ENCODE peak calls at places on chromosomes 12 and 14, in six cellular contexts. One of them, this sample, is unnamed. For H3K4me1, the result is how much of the 10 kb centered on the place peaks cover.

GRCh38 chr12:15856097-15856982 is 25.8 kb upstream of the STRAP start:
- DNase-seq in A549: peak
- DNase-seq in GM23338: peak
- DNase-seq in HepG2: peak
- DNase-seq in endothelial cell of umbilical vein: peak
- DNase-seq in tibial artery: peak
- DNase-seq in this sample: no peak

GRCh38 chr12:111448831-111449790 is 43.4 kb downstream of the SH2B3 start:
- DNase-seq in A549: no peak
- DNase-seq in GM23338: no peak
- DNase-seq in HepG2: no peak
- DNase-seq in endothelial cell of umbilical vein: peak
- DNase-seq in tibial artery: no peak
- DNase-seq in this sample: no peak

GRCh38 chr12:14373202-14373601 is 7.7 kb downstream of the ATF7IP start:
- DNase-seq in A549: no peak
- DNase-seq in GM23338: no peak
- DNase-seq in HepG2: no peak
- DNase-seq in endothelial cell of umbilical vein: peak
- DNase-seq in tibial artery: no peak
- DNase-seq in this sample: no peak

GRCh38 chr12:54232790-54233189 is 44.0 kb upstream of the SMUG1 start:
- DNase-seq in A549: no peak
- DNase-seq in GM23338: peak
- DNase-seq in HepG2: no peak
- DNase-seq in endothelial cell of umbilical vein: no peak
- DNase-seq in tibial artery: no peak
- DNase-seq in this sample: no peak

GRCh38 chr12:80756875-80757274 is 40.2 kb downstream of the MYF5 start:
- DNase-seq in A549: no peak
- DNase-seq in GM23338: no peak
- DNase-seq in HepG2: no peak
- DNase-seq in endothelial cell of umbilical vein: no peak
- DNase-seq in tibial artery: no peak
- DNase-seq in this sample: no peak

GRCh38 chr12:89236237-89236636 is 116.1 kb downstream of the DUSP6 start:
- DNase-seq in A549: no peak
- DNase-seq in GM23338: no peak
- DNase-seq in HepG2: no peak
- DNase-seq in endothelial cell of umbilical vein: peak
- DNase-seq in tibial artery: no peak
- DNase-seq in this sample: no peak

GRCh38 chr14:27077181-27077738 is 479.4 kb upstream of the NOVA1 start:
- DNase-seq in A549: no peak
- DNase-seq in GM23338: no peak
- DNase-seq in HepG2: no peak
- DNase-seq in endothelial cell of umbilical vein: no peak
- DNase-seq in tibial artery: no peak
- DNase-seq in this sample: no peak

GRCh38 chr12:98256830-98257229 is 258.6 kb upstream of the TMPO start:
- DNase-seq in A549: no peak
- DNase-seq in GM23338: peak
- DNase-seq in HepG2: no peak
- DNase-seq in endothelial cell of umbilical vein: no peak
- DNase-seq in tibial artery: no peak
- DNase-seq in this sample: no peak

GRCh38 chr12:57545809-57546437 is 1.1 kb downstream of the DCTN2 start:
- DNase-seq in A549: no peak
- DNase-seq in GM23338: peak
- DNase-seq in HepG2: peak
- DNase-seq in endothelial cell of umbilical vein: no peak
- DNase-seq in tibial artery: no peak
- DNase-seq in this sample: no peak

GRCh38 chr12:85358715-85359114 is 78.7 kb downstream of the ALX1 start:
- DNase-seq in A549: no peak
- DNase-seq in GM23338: no peak
- DNase-seq in HepG2: no peak
- DNase-seq in endothelial cell of umbilical vein: no peak
- DNase-seq in tibial artery: no peak
- DNase-seq in this sample: no peak
- H3K4me1 ChIP-seq in A549: under half
- H3K4me1 ChIP-seq in GM23338: under half
- H3K4me1 ChIP-seq in HepG2: under half
- H3K4me1 ChIP-seq in endothelial cell of umbilical vein: under half
- H3K4me1 ChIP-seq in tibial artery: under half
- H3K4me1 ChIP-seq in this sample: under half

DNA sequence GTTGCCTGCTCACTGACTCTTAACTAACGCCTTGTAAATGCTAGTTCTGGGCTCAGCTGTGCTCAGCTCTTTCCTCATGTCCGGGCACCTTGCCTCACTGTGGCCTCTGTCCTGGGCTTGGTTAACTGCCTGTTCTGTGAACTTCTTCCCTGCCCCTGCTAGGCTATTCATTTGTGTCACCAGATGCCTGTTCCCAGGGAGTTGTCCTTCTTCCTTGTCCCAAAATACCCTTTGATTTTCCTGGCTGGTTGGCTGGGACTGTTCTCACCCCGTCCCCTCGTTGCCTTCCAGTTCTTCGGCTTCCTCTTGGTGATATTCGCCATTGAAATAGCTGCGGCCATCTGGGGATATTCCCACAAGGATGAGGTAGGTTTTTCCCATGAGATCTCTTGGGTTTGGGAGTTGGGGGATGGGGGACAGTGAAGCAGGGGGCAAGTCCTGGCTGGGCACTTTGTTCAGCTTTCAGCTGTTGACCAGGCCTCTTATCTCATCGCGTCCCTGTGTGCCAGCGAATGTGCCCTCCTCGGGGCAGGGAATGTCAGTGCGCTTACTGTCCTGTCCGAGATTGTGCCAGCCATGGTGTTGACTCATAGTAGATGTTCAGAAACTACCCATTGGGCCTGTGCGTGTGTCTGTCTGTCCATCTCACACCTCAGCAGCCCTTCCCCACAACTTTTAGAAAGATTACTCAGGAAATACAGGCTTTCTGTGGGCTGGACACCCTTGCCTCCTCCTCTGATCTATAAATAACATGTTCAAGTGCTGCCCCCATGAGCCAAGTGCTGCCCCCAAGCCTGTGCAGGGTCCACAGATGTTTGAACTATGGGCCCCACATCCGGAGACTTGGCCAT is 33.1 kb downstream of the CD9 start:
- DNase-seq in A549: no peak
- DNase-seq in GM23338: no peak
- DNase-seq in HepG2: no peak
- DNase-seq in endothelial cell of umbilical vein: peak
- DNase-seq in tibial artery: no peak
- DNase-seq in this sample: peak
- H3K27ac ChIP-seq in A549: no peak
- H3K27ac ChIP-seq in GM23338: no peak
- H3K27ac ChIP-seq in HepG2: no peak
- H3K27ac ChIP-seq in endothelial cell of umbilical vein: peak
- H3K27ac ChIP-seq in tibial artery: peak
- H3K27ac ChIP-seq in this sample: peak

DNA sequence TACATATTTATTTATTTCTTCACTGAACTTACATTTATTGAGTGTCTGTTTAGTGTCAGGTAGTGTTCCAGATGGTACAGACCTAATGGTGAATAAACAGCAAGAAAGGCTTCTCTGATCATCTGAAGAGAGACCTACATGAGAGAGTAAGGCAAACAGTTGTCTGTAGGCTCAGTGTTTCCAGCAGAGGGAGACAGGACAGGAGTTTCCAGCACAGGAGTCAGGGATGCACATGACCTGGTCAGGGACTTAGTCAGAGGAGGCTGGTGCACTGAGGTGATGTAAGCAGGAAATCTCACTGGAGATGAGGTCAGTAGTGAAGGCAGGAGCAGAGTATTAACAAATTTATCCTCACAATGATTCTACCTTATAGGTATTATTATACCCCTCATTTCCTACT is 233.2 kb downstream of the MDGA2 start:
- DNase-seq in A549: peak
- DNase-seq in GM23338: peak
- DNase-seq in HepG2: peak
- DNase-seq in endothelial cell of umbilical vein: peak
- DNase-seq in tibial artery: no peak
- DNase-seq in this sample: no peak
- TF ChIP-seq CTCF in A549: no peak
- TF ChIP-seq CTCF in GM23338: peak
- TF ChIP-seq CTCF in HepG2: peak
- TF ChIP-seq CTCF in endothelial cell of umbilical vein: no peak
- TF ChIP-seq CTCF in tibial artery: no peak
- TF ChIP-seq CTCF in this sample: no peak

DNA sequence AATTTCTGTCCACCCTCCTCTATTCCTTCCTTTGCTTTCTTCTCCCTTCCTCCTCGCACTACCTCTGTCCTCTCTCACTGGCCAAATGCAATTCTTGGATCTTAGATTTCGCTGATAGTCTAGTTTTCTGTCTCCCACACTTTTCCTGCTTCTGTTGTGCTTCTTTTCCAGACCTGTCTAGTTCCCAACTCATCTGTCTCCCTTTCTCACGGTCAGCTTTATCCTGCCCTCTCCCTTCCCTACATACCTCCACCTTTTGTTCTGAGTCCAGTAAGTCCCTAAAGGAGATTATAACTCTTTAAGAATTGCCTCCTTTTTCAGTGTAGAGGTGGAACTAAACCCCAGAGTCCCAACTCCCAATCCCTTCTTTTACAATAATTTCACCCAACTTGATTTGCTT is 880 bp upstream of the MMP14 start:
- DNase-seq in A549: no peak
- DNase-seq in GM23338: no peak
- DNase-seq in HepG2: no peak
- DNase-seq in endothelial cell of umbilical vein: no peak
- DNase-seq in tibial artery: no peak
- DNase-seq in this sample: no peak
- H3K4me1 ChIP-seq in A549: under half
- H3K4me1 ChIP-seq in GM23338: under half
- H3K4me1 ChIP-seq in HepG2: half or more
- H3K4me1 ChIP-seq in endothelial cell of umbilical vein: under half
- H3K4me1 ChIP-seq in tibial artery: under half
- H3K4me1 ChIP-seq in this sample: under half

DNA sequence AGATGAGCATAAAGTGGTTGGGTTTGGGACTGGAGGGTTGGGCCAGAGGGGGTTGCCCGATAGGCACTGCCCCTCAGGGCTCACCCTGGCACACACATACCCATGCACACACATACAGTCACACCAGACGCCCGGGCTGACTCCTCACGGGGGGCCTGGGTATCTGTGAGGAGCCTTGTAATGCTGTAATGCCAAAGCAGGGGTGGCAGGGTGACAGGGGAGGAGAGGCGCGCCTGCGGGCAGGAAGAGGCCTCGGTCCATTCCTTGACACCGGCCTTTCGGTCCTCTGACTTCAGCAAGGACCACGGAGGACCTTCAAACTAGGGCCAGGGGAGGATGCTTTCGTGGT is 375 bp downstream of the FAIM2 start:
- DNase-seq in A549: no peak
- DNase-seq in GM23338: no peak
- DNase-seq in HepG2: no peak
- DNase-seq in endothelial cell of umbilical vein: no peak
- DNase-seq in tibial artery: no peak
- DNase-seq in this sample: no peak
- H3K27ac ChIP-seq in A549: no peak
- H3K27ac ChIP-seq in GM23338: no peak
- H3K27ac ChIP-seq in HepG2: no peak
- H3K27ac ChIP-seq in endothelial cell of umbilical vein: no peak
- H3K27ac ChIP-seq in tibial artery: no peak
- H3K27ac ChIP-seq in this sample: no peak

GRCh38 chr12:103840881-103841689 is at the start of gene NT5DC3:
- DNase-seq in A549: peak
- DNase-seq in GM23338: peak
- DNase-seq in HepG2: peak
- DNase-seq in endothelial cell of umbilical vein: peak
- DNase-seq in tibial artery: peak
- DNase-seq in this sample: peak

GRCh38 chr12:103840399-103840880 is 594 bp downstream of the NT5DC3 start:
- DNase-seq in A549: peak
- DNase-seq in GM23338: no peak
- DNase-seq in HepG2: no peak
- DNase-seq in endothelial cell of umbilical vein: peak
- DNase-seq in tibial artery: peak
- DNase-seq in this sample: peak

GRCh38 chr12:103839893-103840292 is 1.1 kb downstream of the NT5DC3 start:
- DNase-seq in A549: no peak
- DNase-seq in GM23338: no peak
- DNase-seq in HepG2: no peak
- DNase-seq in endothelial cell of umbilical vein: no peak
- DNase-seq in tibial artery: no peak
- DNase-seq in this sample: no peak

GRCh38 chr12:103838254-103838914 is 2.6 kb downstream of the NT5DC3 start:
- DNase-seq in A549: no peak
- DNase-seq in GM23338: no peak
- DNase-seq in HepG2: peak
- DNase-seq in endothelial cell of umbilical vein: no peak
- DNase-seq in tibial artery: no peak
- DNase-seq in this sample: no peak

DNA sequence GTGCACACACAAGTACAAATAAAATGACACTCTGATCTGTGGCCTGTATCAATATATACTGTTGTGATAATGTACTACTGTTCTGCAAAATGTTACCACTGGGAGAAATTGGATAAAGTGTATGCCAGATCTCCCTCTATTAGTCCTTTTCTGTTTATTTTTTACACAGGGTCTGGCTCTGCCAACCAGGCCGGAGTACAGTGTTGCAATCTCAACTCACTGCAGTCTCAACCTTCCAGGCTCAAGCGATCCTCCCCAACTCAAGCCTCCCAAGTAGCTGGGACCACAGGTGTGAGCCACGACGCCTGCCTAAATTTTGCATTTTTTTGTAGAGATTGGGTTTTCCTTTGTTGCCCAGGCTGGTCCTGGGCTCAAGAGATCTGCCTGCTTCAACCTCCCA is 1.9 kb downstream of the NT5DC3 start:
- DNase-seq in A549: no peak
- DNase-seq in GM23338: no peak
- DNase-seq in HepG2: peak
- DNase-seq in endothelial cell of umbilical vein: no peak
- DNase-seq in tibial artery: no peak
- DNase-seq in this sample: no peak
- TF ChIP-seq CTCF in A549: no peak
- TF ChIP-seq CTCF in GM23338: no peak
- TF ChIP-seq CTCF in HepG2: no peak
- TF ChIP-seq CTCF in endothelial cell of umbilical vein: no peak
- TF ChIP-seq CTCF in tibial artery: no peak
- TF ChIP-seq CTCF in this sample: no peak

DNA sequence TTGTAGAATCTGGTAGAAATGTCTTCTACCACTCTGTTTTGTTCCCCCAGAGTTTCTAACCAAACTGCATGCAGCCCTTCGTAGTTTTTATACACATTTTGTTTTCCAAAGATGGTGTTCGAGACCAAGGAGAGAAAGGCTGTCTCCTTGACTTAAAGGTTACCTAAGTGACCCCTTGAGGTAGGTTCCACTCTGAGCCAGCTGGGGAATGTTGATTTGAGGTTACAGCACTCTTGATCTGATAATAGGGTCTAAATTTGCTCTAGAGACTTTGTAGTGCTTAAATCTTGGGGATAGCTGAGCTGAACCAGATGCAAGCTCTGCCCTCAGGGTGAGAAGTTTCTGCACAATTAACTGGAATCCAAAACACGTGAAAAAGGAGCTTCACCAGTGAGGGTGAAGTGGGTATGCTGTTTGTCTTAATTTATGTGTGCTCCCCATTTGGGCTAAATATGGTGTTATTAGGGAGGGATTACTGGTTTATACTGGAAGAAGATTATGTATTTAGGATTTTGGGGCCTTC is 3.1 kb downstream of the TMBIM6 start:
- DNase-seq in A549: no peak
- DNase-seq in GM23338: no peak
- DNase-seq in HepG2: no peak
- DNase-seq in endothelial cell of umbilical vein: no peak
- DNase-seq in tibial artery: no peak
- DNase-seq in this sample: no peak
- H3K4me1 ChIP-seq in A549: under half
- H3K4me1 ChIP-seq in GM23338: under half
- H3K4me1 ChIP-seq in HepG2: half or more
- H3K4me1 ChIP-seq in endothelial cell of umbilical vein: under half
- H3K4me1 ChIP-seq in tibial artery: half or more
- H3K4me1 ChIP-seq in this sample: under half

This sample was measured in pancreas.